ENCODE peak calls at places on chromosomes 4 and X, in seven cellular contexts. V, U, P, T, B, Y and F are unnamed samples.

GRCh38 chr4:41172772-41173171 is 41.6 kb downstream of the APBB2 start:
- DNase-seq in V (no peak), U (no peak), P (no peak), T (no peak), B (no peak), Y (no peak), F (no peak)

GRCh38 chr4:55503164-55503563 is 43.5 kb downstream of the CLOCK start:
- DNase-seq in V (peak), U (no peak), P (no peak), T (peak), B (no peak), Y (peak), F (no peak)

GRCh38 chr4:42083816-42084215 is 68.6 kb downstream of the BEND4 start:
- DNase-seq in V (peak), U (no peak), P (no peak), T (no peak), B (no peak), Y (no peak), F (no peak)

GRCh38 chr4:1255151-1255550 is 6.2 kb upstream of the CTBP1 start:
- DNase-seq in V (no peak), U (no peak), P (no peak), T (no peak), B (no peak), Y (peak), F (no peak)

GRCh38 chrX:24760601-24761000 is 66.9 kb downstream of the POLA1 start:
- DNase-seq in V (peak), U (no peak), P (no peak), T (peak), B (no peak), Y (peak), F (no peak)

GRCh38 chrX:154396948-154397887 is 959 bp upstream of the RPL10 start:
- DNase-seq in V (peak), U (peak), P (no peak), T (peak), B (peak), Y (peak), F (peak)

GRCh38 chrX:80808160-80808735 is 1.4 kb downstream of the BRWD3 start:
- DNase-seq in V (peak), U (peak), P (peak), T (peak), B (peak), Y (peak), F (peak)

GRCh38 chr4:127580891-127581290 is 51.9 kb upstream of the INTU start:
- DNase-seq in V (no peak), U (no peak), P (no peak), T (no peak), B (no peak), Y (no peak), F (no peak)

GRCh38 chr4:93319011-93319410 is 509.5 kb upstream of the ATOH1 start:
- DNase-seq in V (no peak), U (no peak), P (no peak), T (no peak), B (no peak), Y (peak), F (no peak)

GRCh38 chr4:82677327-82677726 is 115.5 kb upstream of the TMEM150C start:
- DNase-seq in V (no peak), U (no peak), P (no peak), T (no peak), B (no peak), Y (no peak), F (no peak)

GRCh38 chr4:22268350-22269025 is 247.4 kb downstream of the ADGRA3 start:
- DNase-seq in V (peak), U (no peak), P (no peak), T (no peak), B (no peak), Y (no peak), F (no peak)

GRCh38 chr4:174273960-174274359 is 9.5 kb downstream of the FBXO8 start:
- DNase-seq in V (no peak), U (no peak), P (no peak), T (no peak), B (no peak), Y (no peak), F (no peak)

GRCh38 chr4:151486166-151486565 is 77.2 kb downstream of the FHIP1A start:
- DNase-seq in V (peak), U (no peak), P (no peak), T (no peak), B (no peak), Y (no peak), F (no peak)

GRCh38 chr4:38190717-38191178 is 230.6 kb downstream of the PTTG2 start:
- DNase-seq in V (peak), U (no peak), P (no peak), T (peak), B (no peak), Y (peak), F (peak)